ENCODE peak calls at places on chromosomes 16 and 17, in five cellular contexts. W is adipocyte; Y is skeletal muscle cell; U is effector memory CD4-positive, alpha-beta T cell; J is fibroblast of lung. N is an unnamed sample.

GRCh38 chr16:2323701-2324100 is 16.8 kb downstream of the ABCA3 start:
- DNase-seq in W (no peak), Y (no peak), U (no peak), J (no peak), N (no peak)

GRCh38 chr16:86598607-86599318 is 20.4 kb downstream of the FOXL1 start:
- DNase-seq in W (peak), Y (no peak), U (no peak), J (no peak), N (no peak)

GRCh38 chr17:38918129-38918913 is 7.1 kb upstream of the LASP1NB start:
- DNase-seq in W (no peak), Y (no peak), U (no peak), J (no peak), N (no peak)

GRCh38 chr17:50280068-50280467 is 5.8 kb downstream of the TMEM92 start:
- DNase-seq in W (no peak), Y (no peak), U (no peak), J (no peak), N (no peak)

GRCh38 chr17:30278032-30278431 is 13.7 kb downstream of the BLMH start:
- DNase-seq in W (peak), Y (no peak), U (no peak), J (peak), N (peak)

GRCh38 chr17:37220609-37220953 is 155.2 kb upstream of the C17orf78 start:
- DNase-seq in W (peak), Y (no peak), U (peak), J (peak), N (no peak)

GRCh38 chr17:80861360-80861861 is 130.2 kb upstream of the CHMP6 start:
- DNase-seq in W (no peak), Y (no peak), U (no peak), J (peak), N (no peak)

GRCh38 chr17:45641541-45641940 is 142.6 kb upstream of the CRHR1 start:
- DNase-seq in W (no peak), Y (no peak), U (no peak), J (no peak), N (no peak)

GRCh38 chr17:8705427-8705826 is 39.2 kb downstream of the CCDC42 start:
- DNase-seq in W (no peak), Y (no peak), U (no peak), J (no peak), N (no peak)

GRCh38 chr17:20852541-20853370 is 190.1 kb downstream of the USP22 start:
- DNase-seq in W (peak), Y (no peak), U (no peak), J (peak), N (peak)

GRCh38 chr16:22814330-22815105 is 556 bp downstream of the HS3ST2 start:
- DNase-seq in W (no peak), Y (no peak), U (no peak), J (no peak), N (no peak)

GRCh38 chr16:16036359-16036792 is 87.0 kb downstream of the ABCC1 start:
- DNase-seq in W (no peak), Y (no peak), U (no peak), J (no peak), N (no peak)

GRCh38 chr17:4769628-4770027 is 2.1 kb upstream of the TM4SF5 start:
- DNase-seq in W (peak), Y (no peak), U (no peak), J (no peak), N (no peak)

GRCh38 chr17:50209133-50209471 is 7.7 kb upstream of the COL1A1 start:
- DNase-seq in W (no peak), Y (no peak), U (no peak), J (no peak), N (no peak)

GRCh38 chr16:68451656-68452055 is 3.3 kb upstream of the SMPD3 start:
- DNase-seq in W (no peak), Y (no peak), U (no peak), J (no peak), N (no peak)

GRCh38 chr17:17353625-17354484 is 50.7 kb downstream of the NT5M start:
- DNase-seq in W (no peak), Y (no peak), U (no peak), J (no peak), N (no peak)

GRCh38 chr16:85309656-85310587 is 197.7 kb upstream of the CIBAR2 start:
- DNase-seq in W (no peak), Y (peak), U (no peak), J (no peak), N (peak)

GRCh38 chr16:70697601-70698170 is 11.8 kb upstream of the MTSS2 start:
- DNase-seq in W (peak), Y (no peak), U (no peak), J (no peak), N (no peak)

GRCh38 chr17:29927546-29927945 is 2.5 kb downstream of the SSH2 start:
- DNase-seq in W (no peak), Y (no peak), U (no peak), J (no peak), N (no peak)

GRCh38 chr16:23432176-23433128 is 20.5 kb downstream of the COG7 start:
- DNase-seq in W (no peak), Y (no peak), U (no peak), J (no peak), N (no peak)

GRCh38 chr17:7836596-7837374 is 2.8 kb downstream of the KDM6B start:
- DNase-seq in W (peak), Y (peak), U (peak), J (peak), N (peak)

GRCh38 chr17:52106638-52107261 is 51.8 kb downstream of the CA10 start:
- DNase-seq in W (peak), Y (peak), U (no peak), J (peak), N (no peak)

GRCh38 chr16:67910162-67910561 is 17.1 kb downstream of the PSKH1 start:
- DNase-seq in W (peak), Y (peak), U (no peak), J (peak), N (no peak)

GRCh38 chr17:17917394-17917793 is 54.8 kb downstream of the TOM1L2 start:
- DNase-seq in W (no peak), Y (no peak), U (no peak), J (no peak), N (no peak)

GRCh38 chr16:49921791-49922456 is 66.0 kb upstream of the ZNF423 start:
- DNase-seq in W (peak), Y (peak), U (no peak), J (peak), N (peak)

GRCh38 chr17:41547921-41548843 is 20.1 kb upstream of the KRT19 start:
- DNase-seq in W (peak), Y (peak), U (no peak), J (peak), N (peak)

GRCh38 chr17:48835971-48836370 is 5.1 kb downstream of the CALCOCO2 start:
- DNase-seq in W (no peak), Y (no peak), U (no peak), J (no peak), N (no peak)

GRCh38 chr17:82948957-82949356 is 109.1 kb upstream of the ZNF750 start:
- DNase-seq in W (no peak), Y (no peak), U (no peak), J (no peak), N (no peak)
- H3K4me3 ChIP-seq in W (no peak), Y (no peak), U (no peak), J (no peak), N (no peak)

DNA sequence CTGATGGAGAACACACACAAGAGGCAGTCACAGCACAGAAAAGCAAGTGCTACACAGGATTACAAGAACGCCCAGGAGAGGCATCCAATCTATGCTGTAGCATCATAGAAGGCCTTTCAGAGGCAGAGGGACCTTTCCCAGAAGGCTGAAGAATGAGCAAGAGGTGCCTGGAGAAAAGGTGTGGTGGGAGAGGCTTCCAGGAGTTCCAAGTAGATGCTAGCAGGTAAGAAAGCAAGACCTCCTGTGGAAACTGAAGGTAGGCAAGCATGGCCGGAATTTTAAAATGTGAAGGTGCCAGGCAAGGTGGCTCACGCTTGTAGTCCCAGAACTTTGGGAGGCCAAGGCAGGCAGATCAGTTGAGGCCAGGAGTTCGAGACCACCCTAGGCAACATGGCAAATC is 2.1 kb downstream of the ARHGAP17 start:
- DNase-seq in W (no peak), Y (no peak), U (no peak), J (no peak), N (no peak)
- H3K4me3 ChIP-seq in W (peak), Y (peak), U (no peak), J (peak), N (no peak)

DNA sequence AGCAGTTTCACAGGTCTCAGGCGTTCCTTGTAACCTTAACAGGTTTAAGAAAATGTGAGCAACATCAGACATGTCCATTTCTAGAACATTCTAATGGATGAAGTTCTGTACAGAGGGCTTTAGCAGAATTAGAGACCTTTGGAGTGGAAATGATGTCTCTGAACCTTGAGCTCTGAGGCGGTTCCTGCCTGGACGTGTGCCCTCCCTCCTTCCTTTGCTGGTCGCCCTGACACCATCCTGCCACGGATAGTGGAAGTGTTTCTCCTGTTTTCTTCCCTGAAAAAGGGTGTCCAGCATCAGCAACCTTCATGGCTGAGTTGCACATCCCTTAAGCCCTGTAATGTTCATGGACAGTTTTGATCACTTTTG is 11.1 kb downstream of the SPATA33 start:
- DNase-seq in W (no peak), Y (no peak), U (no peak), J (no peak), N (no peak)
- H3K4me3 ChIP-seq in W (no peak), Y (no peak), U (no peak), J (no peak), N (no peak)

DNA sequence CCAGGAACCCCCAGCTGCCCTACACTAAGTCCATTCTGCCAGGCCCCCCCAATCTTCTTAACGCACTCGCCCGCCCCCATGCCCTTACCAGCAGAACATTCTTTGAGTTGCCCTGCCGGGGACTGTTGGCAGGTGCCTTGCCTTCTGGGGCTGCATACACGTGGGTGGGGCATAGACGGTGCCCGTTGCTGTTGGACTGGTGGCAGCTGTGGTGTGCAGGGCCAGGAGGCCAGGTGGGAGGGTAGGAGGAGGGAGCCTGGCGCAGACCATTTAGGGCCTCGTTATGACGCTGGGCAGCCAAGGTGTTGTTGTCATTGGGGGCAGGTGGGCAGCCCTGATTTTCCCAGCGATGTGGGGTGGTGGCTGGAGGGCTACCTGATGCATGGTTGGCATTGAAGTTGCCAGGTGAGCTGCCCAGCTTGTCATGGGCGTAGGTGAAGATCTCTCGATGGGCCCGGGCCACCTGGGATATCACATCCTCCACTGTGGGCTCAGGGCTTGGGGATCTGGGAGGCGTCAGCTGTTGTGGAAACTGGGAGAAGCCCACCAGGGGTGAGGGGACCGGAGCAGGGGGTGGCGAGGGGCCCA is 4.9 kb downstream of the NR1D1 start:
- DNase-seq in W (no peak), Y (no peak), U (no peak), J (no peak), N (no peak)
- H3K4me3 ChIP-seq in W (no peak), Y (no peak), U (no peak), J (no peak), N (no peak)

DNA sequence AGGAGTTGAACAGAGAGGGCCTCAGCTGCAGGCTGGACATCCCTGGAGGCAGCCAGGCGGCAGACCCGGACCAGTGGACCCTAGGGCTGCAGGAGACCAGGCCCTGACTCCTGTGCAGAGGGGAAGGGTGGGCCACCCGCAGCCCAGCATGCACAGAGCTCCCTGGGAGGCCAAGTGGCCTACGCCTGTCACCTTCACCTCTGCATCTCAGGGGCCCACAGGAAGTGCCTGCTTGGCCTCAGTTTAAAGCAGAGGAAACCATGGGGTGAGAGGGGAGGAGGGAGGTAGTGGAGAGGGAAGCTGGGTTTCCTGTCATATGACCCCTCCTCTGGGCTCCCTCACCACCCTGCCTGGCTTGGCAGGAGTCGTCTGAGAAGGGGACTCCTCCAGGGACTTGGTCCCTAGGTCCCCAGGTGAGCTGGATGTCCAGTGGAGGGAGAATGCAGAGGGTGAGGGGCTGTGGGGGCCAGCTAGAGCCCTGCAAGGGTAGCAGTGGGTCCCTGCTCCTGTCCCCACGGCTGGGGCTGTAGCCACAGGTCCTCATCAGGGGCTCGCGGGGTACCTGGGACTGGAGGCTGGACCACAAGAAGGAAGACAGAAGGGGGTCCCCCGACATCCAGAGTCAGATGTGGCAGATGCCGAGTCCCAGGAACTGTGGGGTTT is at the start of gene TMC8:
- DNase-seq in W (no peak), Y (no peak), U (peak), J (no peak), N (no peak)
- H3K4me3 ChIP-seq in W (no peak), Y (no peak), U (peak), J (no peak), N (no peak)

GRCh38 chr16:20765732-20766131 is 1.9 kb downstream of the ACSM3 start:
- DNase-seq in W (no peak), Y (no peak), U (no peak), J (no peak), N (no peak)

GRCh38 chr16:20760346-20760745 is 3.5 kb upstream of the ACSM3 start:
- DNase-seq in W (no peak), Y (no peak), U (no peak), J (no peak), N (no peak)

GRCh38 chr16:20761175-20761574 is 2.6 kb upstream of the ACSM3 start:
- DNase-seq in W (no peak), Y (no peak), U (no peak), J (no peak), N (no peak)

GRCh38 chr16:20763461-20764232 is at the start of gene ACSM3:
- DNase-seq in W (peak), Y (peak), U (peak), J (peak), N (no peak)

GRCh38 chr16:20762404-20763123 is 1.2 kb upstream of the ACSM3 start:
- DNase-seq in W (no peak), Y (no peak), U (no peak), J (no peak), N (no peak)
- H3K4me3 ChIP-seq in W (no peak), Y (no peak), U (no peak), J (no peak), N (no peak)

GRCh38 chr16:57798953-57799618 is 3.2 kb downstream of the KIFC3 start:
- DNase-seq in W (no peak), Y (no peak), U (no peak), J (no peak), N (no peak)

GRCh38 chr16:57800213-57801097 is 1.8 kb downstream of the KIFC3 start:
- DNase-seq in W (no peak), Y (no peak), U (no peak), J (no peak), N (no peak)

GRCh38 chr16:57798267-57798810 is 4.0 kb downstream of the KIFC3 start:
- DNase-seq in W (no peak), Y (no peak), U (no peak), J (no peak), N (no peak)

GRCh38 chr16:57801098-57801855 is 1.0 kb downstream of the KIFC3 start:
- DNase-seq in W (peak), Y (no peak), U (no peak), J (peak), N (no peak)

DNA sequence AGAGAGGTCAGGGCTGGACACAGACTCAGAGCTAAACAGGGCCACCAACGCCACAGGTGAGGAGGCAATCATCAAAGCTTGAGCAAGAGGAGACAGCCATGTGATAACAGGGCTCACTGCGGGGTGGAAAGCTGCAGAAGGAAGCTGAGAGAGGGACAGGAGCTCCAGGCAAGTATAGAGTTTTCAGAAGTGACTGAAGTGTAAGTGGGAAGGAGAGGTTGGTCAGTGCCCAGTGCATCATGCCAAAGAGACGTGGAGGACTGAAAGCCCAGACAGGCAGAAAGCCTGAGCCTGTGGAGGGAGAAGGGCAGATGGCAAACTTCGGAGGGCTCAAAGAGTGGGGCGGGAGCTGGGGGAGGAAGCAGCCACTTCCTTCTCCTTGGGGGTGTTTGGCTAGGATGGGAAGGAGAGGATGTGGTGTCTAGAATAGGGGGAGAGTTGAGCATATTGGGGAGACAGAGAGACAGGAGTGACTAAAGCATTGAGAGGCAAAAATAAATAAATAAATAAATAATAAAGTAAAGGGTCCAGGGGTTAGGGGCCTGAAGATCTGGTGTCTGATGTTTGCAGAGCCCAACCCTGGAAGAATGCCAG is 2.6 kb downstream of the KIFC3 start:
- DNase-seq in W (no peak), Y (no peak), U (no peak), J (no peak), N (no peak)
- H3K4me3 ChIP-seq in W (no peak), Y (no peak), U (no peak), J (no peak), N (no peak)

GRCh38 chr17:56441331-56441730 is 152.2 kb upstream of the NOG start:
- DNase-seq in W (peak), Y (peak), U (no peak), J (peak), N (peak)

GRCh38 chr17:56451629-56452028 is 141.9 kb upstream of the NOG start:
- DNase-seq in W (no peak), Y (no peak), U (no peak), J (no peak), N (no peak)

GRCh38 chr17:56452469-56452868 is 141.0 kb upstream of the NOG start:
- DNase-seq in W (no peak), Y (no peak), U (no peak), J (no peak), N (no peak)

GRCh38 chr17:56449176-56449575 is 144.3 kb upstream of the NOG start:
- DNase-seq in W (no peak), Y (no peak), U (no peak), J (no peak), N (no peak)

DNA sequence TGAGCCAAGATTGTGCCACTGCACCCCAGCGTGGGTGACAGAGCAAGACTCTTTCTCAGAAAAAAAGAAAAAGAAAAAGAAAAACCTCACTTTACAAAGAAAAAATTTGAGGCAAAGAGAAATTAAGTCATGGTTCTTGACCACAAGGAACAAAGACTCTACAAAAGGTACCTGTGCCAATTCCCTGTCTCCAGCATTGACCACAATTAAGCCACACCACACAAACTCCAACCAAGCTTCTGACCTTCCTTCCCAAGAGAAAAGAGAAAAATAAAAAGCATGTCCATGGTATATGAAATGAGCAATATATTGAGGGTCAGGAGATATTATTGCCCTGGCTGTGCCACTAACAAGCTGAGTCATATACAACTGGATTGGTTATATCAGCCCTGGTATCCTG is 146.3 kb upstream of the NOG start:
- DNase-seq in W (no peak), Y (no peak), U (no peak), J (no peak), N (no peak)
- H3K4me3 ChIP-seq in W (no peak), Y (no peak), U (no peak), J (no peak), N (no peak)

DNA sequence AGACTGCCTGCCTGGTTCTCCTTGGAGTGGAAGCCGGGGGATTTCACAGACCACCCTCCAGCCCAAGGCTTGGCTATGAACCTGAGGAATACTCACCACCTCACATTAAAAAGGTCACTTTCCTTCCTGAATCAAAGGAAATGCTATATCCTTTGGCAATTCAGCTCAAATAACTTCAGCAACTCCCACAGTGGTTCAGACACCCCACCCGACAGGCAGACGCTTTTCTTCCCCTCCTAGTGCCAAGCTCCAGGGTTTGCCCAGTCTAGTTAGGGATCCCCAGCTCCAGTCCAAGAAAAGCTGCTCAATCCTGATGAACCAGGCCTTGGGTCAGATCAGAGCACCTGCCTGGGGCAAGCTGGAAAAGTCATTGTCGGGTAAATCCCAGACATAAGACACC is 593.4 kb downstream of the TOX3 start:
- DNase-seq in W (no peak), Y (no peak), U (no peak), J (no peak), N (no peak)
- H3K4me3 ChIP-seq in W (no peak), Y (no peak), U (no peak), J (no peak), N (no peak)